ENCODE peak calls at places on chromosomes 16 and 17, in six cellular contexts. H is cardiac muscle cell, J is ovary, X is heart right ventricle, U is IMR-90, N is ascending aorta. Q is an unnamed sample.

GRCh38 chr17:17818088-17818526 is 18.7 kb downstream of the SREBF1 start:
- DNase-seq in H (peak; percentile 52), J (no peak), X (no peak), U (peak; percentile 29), N (no peak), Q (peak; percentile 67)

GRCh38 chr16:6864244-6864643 is 468.4 kb upstream of the RBFOX1 start:
- DNase-seq in H (no peak), J (no peak), X (no peak), U (no peak), N (no peak), Q (no peak)

GRCh38 chr16:55914383-55914782 is 39.2 kb upstream of the CES5A start:
- DNase-seq in H (no peak), J (no peak), X (no peak), U (no peak), N (no peak), Q (no peak)

GRCh38 chr17:11559601-11560000 is 38.7 kb upstream of the DNAH9 start:
- DNase-seq in H (no peak), J (no peak), X (no peak), U (no peak), N (no peak), Q (no peak)

GRCh38 chr17:61617261-61617660 is 26.2 kb upstream of the NACA2 start:
- DNase-seq in H (no peak), J (no peak), X (no peak), U (peak; percentile 9), N (no peak), Q (no peak)

GRCh38 chr16:72372646-72373045 is 200.7 kb upstream of the PMFBP1 start:
- DNase-seq in H (peak; percentile 30), J (no peak), X (no peak), U (no peak), N (no peak), Q (no peak)

GRCh38 chr17:36679815-36680467 is 78.6 kb downstream of the MRM1 start:
- DNase-seq in H (no peak), J (no peak), X (no peak), U (no peak), N (no peak), Q (no peak)

GRCh38 chr17:70021726-70022125 is 53.3 kb upstream of the KCNJ16 start:
- DNase-seq in H (no peak), J (no peak), X (no peak), U (peak; percentile 7), N (no peak), Q (no peak)

GRCh38 chr16:88383401-88384221 is 852 bp downstream of the ZNF469 start:
- DNase-seq in H (peak; percentile 53), J (peak; percentile 68), X (peak; percentile 61), U (peak; percentile 63), N (no peak), Q (peak; percentile 39)

GRCh38 chr16:61871837-61872777 is 164.1 kb downstream of the CDH8 start:
- DNase-seq in H (no peak), J (no peak), X (no peak), U (no peak), N (no peak), Q (no peak)

GRCh38 chr17:40978752-40979151 is 5.4 kb downstream of the KRT40 start:
- DNase-seq in H (no peak), J (no peak), X (no peak), U (no peak), N (no peak), Q (no peak)

GRCh38 chr17:76538281-76538931 is 897 bp upstream of the CYGB start:
- DNase-seq in H (no peak), J (no peak), X (no peak), U (no peak), N (no peak), Q (no peak)

GRCh38 chr17:7590743-7591142 is 849 bp upstream of the SOX15 start:
- DNase-seq in H (no peak), J (no peak), X (no peak), U (peak; percentile 70), N (no peak), Q (peak; percentile 94)

GRCh38 chr16:57711993-57712392 is 17.4 kb downstream of the DRC7 start:
- DNase-seq in H (no peak), J (no peak), X (no peak), U (no peak), N (no peak), Q (no peak)

GRCh38 chr17:67020293-67020766 is 24.0 kb upstream of the CACNG1 start:
- DNase-seq in H (no peak), J (no peak), X (no peak), U (no peak), N (no peak), Q (no peak)

GRCh38 chr16:89426736-89427525 is 63.4 kb downstream of the ANKRD11 start:
- DNase-seq in H (no peak), J (no peak), X (no peak), U (peak; percentile 69), N (no peak), Q (no peak)

GRCh38 chr17:7064248-7064647 is 15.8 kb downstream of the CLEC10A start:
- DNase-seq in H (no peak), J (no peak), X (no peak), U (no peak), N (no peak), Q (peak; percentile 7)

GRCh38 chr17:36937001-36937960 is at the start of gene LHX1:
- DNase-seq in H (no peak), J (no peak), X (no peak), U (no peak), N (peak; percentile 42), Q (no peak)

DNA sequence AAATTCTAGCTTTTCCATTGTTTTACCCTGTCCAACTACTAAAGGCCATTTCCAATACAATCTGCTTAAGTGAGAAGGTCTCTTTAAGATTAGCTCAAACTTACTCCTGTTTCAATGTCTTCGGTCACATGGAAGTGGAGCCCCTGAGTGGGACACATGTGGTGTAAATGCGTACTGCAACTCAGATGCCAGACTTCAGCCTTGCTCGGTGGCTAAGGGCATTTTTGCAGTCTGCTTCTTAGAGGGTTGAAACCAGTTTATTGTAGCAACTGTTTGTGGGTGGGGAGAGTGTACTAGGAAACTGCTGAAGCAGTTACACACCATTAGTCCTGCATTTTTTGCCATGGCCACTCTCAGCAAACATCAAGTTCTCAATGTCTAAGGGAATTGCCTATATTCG is 140.6 kb downstream of the PARN start:
- DNase-seq in H (peak; percentile 37), J (no peak), X (no peak), U (peak; percentile 15), N (no peak), Q (peak; percentile 20)
- TF ChIP-seq CTCF in H (peak; percentile 19), J (no peak), X (no peak), U (peak; percentile 15), N (peak; percentile 12), Q (peak; percentile 42)

GRCh38 chr16:84332975-84333684 is 35.2 kb upstream of the ATP2C2 start:
- DNase-seq in H (no peak), J (no peak), X (no peak), U (no peak), N (no peak), Q (peak; percentile 9)
- H3K27me3 ChIP-seq in H (no peaks in the 10 kb centered on the region), J (no peaks in the 10 kb centered on the region), X (peaks cover 3% of the 10 kb centered on the region), U (no peaks in the 10 kb centered on the region), N (no peaks in the 10 kb centered on the region), Q (no peaks in the 10 kb centered on the region)

DNA sequence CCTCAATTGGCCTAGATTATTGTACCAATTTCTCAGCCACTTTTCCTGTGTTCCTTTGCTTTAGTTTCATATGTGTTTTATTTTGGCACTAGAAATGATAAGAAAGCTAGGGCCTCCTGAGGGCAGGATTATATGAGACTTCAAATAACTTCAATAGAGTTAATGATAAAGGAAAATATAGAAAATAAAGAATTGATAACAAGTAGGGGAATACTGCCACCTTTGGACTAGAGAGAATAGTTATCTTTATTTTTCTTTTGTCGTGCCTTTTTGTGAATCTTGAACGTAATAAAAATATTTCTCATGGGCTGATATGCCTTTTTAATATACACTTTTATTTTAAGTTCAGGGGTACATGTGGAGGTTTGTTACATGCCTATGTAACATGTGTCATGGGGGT is 29.3 kb upstream of the RBL2 start:
- DNase-seq in H (no peak), J (no peak), X (no peak), U (no peak), N (no peak), Q (no peak)
- TF ChIP-seq CTCF in H (no peak), J (no peak), X (no peak), U (peak; percentile 32), N (no peak), Q (no peak)

GRCh38 chr16:68656771-68657170 is 11.7 kb downstream of the CDH3 start:
- DNase-seq in H (no peak), J (no peak), X (no peak), U (no peak), N (no peak), Q (no peak)
- H3K27me3 ChIP-seq in H (no peaks in the 10 kb centered on the region), J (no peaks in the 10 kb centered on the region), X (no peaks in the 10 kb centered on the region), U (no peaks in the 10 kb centered on the region), N (no peaks in the 10 kb centered on the region), Q (no peaks in the 10 kb centered on the region)

GRCh38 chr17:78883533-78884131 is 19.4 kb downstream of the CEP295NL start:
- DNase-seq in H (peak; percentile 98), J (peak; percentile 86), X (peak; percentile 77), U (peak; percentile 97), N (peak; percentile 94), Q (peak; percentile 59)
- TF ChIP-seq CTCF in H (no peak), J (peak; percentile 25), X (no peak), U (peak; percentile 4), N (peak; percentile 9), Q (peak; percentile 7)

GRCh38 chr16:1010266-1010665 is 28.7 kb downstream of the SOX8 start:
- DNase-seq in H (no peak), J (no peak), X (no peak), U (no peak), N (no peak), Q (no peak)

GRCh38 chr16:1007284-1007850 is 25.8 kb downstream of the SOX8 start:
- DNase-seq in H (no peak), J (no peak), X (no peak), U (no peak), N (no peak), Q (no peak)

GRCh38 chr16:1006781-1007180 is 25.2 kb downstream of the SOX8 start:
- DNase-seq in H (no peak), J (no peak), X (no peak), U (no peak), N (no peak), Q (no peak)

GRCh38 chr16:1009358-1010150 is 28.0 kb downstream of the SOX8 start:
- DNase-seq in H (no peak), J (no peak), X (no peak), U (no peak), N (no peak), Q (no peak)

GRCh38 chr16:1008085-1008484 is 26.5 kb downstream of the SOX8 start:
- DNase-seq in H (no peak), J (no peak), X (no peak), U (no peak), N (no peak), Q (no peak)
- H3K27me3 ChIP-seq in H (no peaks in the 10 kb centered on the region), J (no peaks in the 10 kb centered on the region), X (peaks cover 41% of the 10 kb centered on the region), U (peaks cover 61% of the 10 kb centered on the region), N (no peaks in the 10 kb centered on the region), Q (no peaks in the 10 kb centered on the region)

Q was measured in WERI-Rb-1.